ENCODE peak calls at places on chromosome 1, in six cellular contexts. One of them, this sample, is unnamed. For H3K4me1, the result is how much of the 10 kb centered on the place peaks cover.

GRCh38 chr1:191453487-191453886 is 704.8 kb upstream of the RGS18 start:
- DNase-seq in body of pancreas: no peak
- DNase-seq in fibroblast of lung: no peak
- DNase-seq in upper lobe of right lung: no peak
- DNase-seq in A549: no peak
- DNase-seq in PC-3: no peak
- DNase-seq in this sample: no peak

GRCh38 chr1:234978397-234979291 is 150.0 kb downstream of the TOMM20 start:
- DNase-seq in upper lobe of right lung: peak
- DNase-seq in PC-3: peak
- DNase-seq in body of pancreas: peak
- DNase-seq in fibroblast of lung: peak
- DNase-seq in A549: no peak
- DNase-seq in this sample: no peak

GRCh38 chr1:83543222-83543973 is 455.5 kb downstream of the TTLL7 start:
- DNase-seq in fibroblast of lung: no peak
- DNase-seq in upper lobe of right lung: no peak
- DNase-seq in PC-3: no peak
- DNase-seq in body of pancreas: no peak
- DNase-seq in A549: no peak
- DNase-seq in this sample: no peak

GRCh38 chr1:201375169-201375568 is 2.3 kb downstream of the TNNT2 start:
- DNase-seq in body of pancreas: no peak
- DNase-seq in A549: no peak
- DNase-seq in fibroblast of lung: no peak
- DNase-seq in PC-3: peak
- DNase-seq in upper lobe of right lung: no peak
- DNase-seq in this sample: no peak

GRCh38 chr1:182392045-182393028 is 747 bp upstream of the GLUL start:
- DNase-seq in A549: no peak
- DNase-seq in body of pancreas: no peak
- DNase-seq in PC-3: peak
- DNase-seq in fibroblast of lung: peak
- DNase-seq in upper lobe of right lung: peak
- DNase-seq in this sample: no peak

GRCh38 chr1:21663951-21664805 is 5.0 kb downstream of the RAP1GAP start:
- DNase-seq in PC-3: no peak
- DNase-seq in fibroblast of lung: no peak
- DNase-seq in A549: no peak
- DNase-seq in upper lobe of right lung: peak
- DNase-seq in body of pancreas: peak
- DNase-seq in this sample: no peak

GRCh38 chr1:214264196-214264595 is 16.8 kb upstream of the SMYD2 start:
- DNase-seq in upper lobe of right lung: no peak
- DNase-seq in fibroblast of lung: peak
- DNase-seq in PC-3: no peak
- DNase-seq in body of pancreas: no peak
- DNase-seq in A549: no peak
- DNase-seq in this sample: no peak

GRCh38 chr1:115624859-115625258 is 16.9 kb upstream of the VANGL1 start:
- DNase-seq in A549: no peak
- DNase-seq in fibroblast of lung: no peak
- DNase-seq in upper lobe of right lung: no peak
- DNase-seq in PC-3: peak
- DNase-seq in body of pancreas: no peak
- DNase-seq in this sample: peak

GRCh38 chr1:34188418-34188817 is 11.7 kb downstream of the C1orf94 start:
- DNase-seq in body of pancreas: no peak
- DNase-seq in A549: no peak
- DNase-seq in PC-3: no peak
- DNase-seq in fibroblast of lung: no peak
- DNase-seq in upper lobe of right lung: no peak
- DNase-seq in this sample: no peak

GRCh38 chr1:3471356-3472087 is 17.1 kb downstream of the ARHGEF16 start:
- DNase-seq in A549: peak
- DNase-seq in fibroblast of lung: peak
- DNase-seq in upper lobe of right lung: no peak
- DNase-seq in PC-3: no peak
- DNase-seq in body of pancreas: no peak
- DNase-seq in this sample: peak

GRCh38 chr1:66575739-66576138 is 41.8 kb downstream of the SGIP1 start:
- DNase-seq in PC-3: no peak
- DNase-seq in upper lobe of right lung: no peak
- DNase-seq in body of pancreas: no peak
- DNase-seq in A549: no peak
- DNase-seq in fibroblast of lung: peak
- DNase-seq in this sample: no peak

GRCh38 chr1:22710688-22711024 is at the start of gene EPHB2:
- DNase-seq in PC-3: peak
- DNase-seq in fibroblast of lung: peak
- DNase-seq in A549: peak
- DNase-seq in upper lobe of right lung: peak
- DNase-seq in body of pancreas: peak
- DNase-seq in this sample: no peak

GRCh38 chr1:109398343-109399225 is 866 bp upstream of the SORT1 start:
- DNase-seq in PC-3: peak
- DNase-seq in body of pancreas: no peak
- DNase-seq in upper lobe of right lung: no peak
- DNase-seq in fibroblast of lung: no peak
- DNase-seq in A549: no peak
- DNase-seq in this sample: no peak

GRCh38 chr1:119007672-119008482 is 19.7 kb upstream of the TBX15 start:
- DNase-seq in upper lobe of right lung: no peak
- DNase-seq in body of pancreas: no peak
- DNase-seq in PC-3: no peak
- DNase-seq in A549: no peak
- DNase-seq in fibroblast of lung: no peak
- DNase-seq in this sample: no peak

GRCh38 chr1:89953072-89953626 is 41.8 kb upstream of the ZNF326 start:
- DNase-seq in body of pancreas: no peak
- DNase-seq in fibroblast of lung: peak
- DNase-seq in upper lobe of right lung: no peak
- DNase-seq in A549: peak
- DNase-seq in PC-3: peak
- DNase-seq in this sample: peak

GRCh38 chr1:246417152-246417812 is 89.8 kb downstream of the SMYD3 start:
- DNase-seq in body of pancreas: no peak
- DNase-seq in fibroblast of lung: peak
- DNase-seq in A549: no peak
- DNase-seq in upper lobe of right lung: no peak
- DNase-seq in PC-3: peak
- DNase-seq in this sample: peak

GRCh38 chr1:27445177-27445936 is 44.6 kb downstream of the WASF2 start:
- DNase-seq in body of pancreas: no peak
- DNase-seq in A549: no peak
- DNase-seq in upper lobe of right lung: no peak
- DNase-seq in fibroblast of lung: no peak
- DNase-seq in PC-3: no peak
- DNase-seq in this sample: no peak

GRCh38 chr1:226627050-226627755 is 78.6 kb downstream of the STUM start:
- DNase-seq in upper lobe of right lung: peak
- DNase-seq in A549: no peak
- DNase-seq in PC-3: no peak
- DNase-seq in body of pancreas: no peak
- DNase-seq in fibroblast of lung: no peak
- DNase-seq in this sample: no peak

GRCh38 chr1:19981507-19982312 is 2.3 kb upstream of the PLA2G2A start:
- DNase-seq in body of pancreas: no peak
- DNase-seq in fibroblast of lung: no peak
- DNase-seq in PC-3: no peak
- DNase-seq in upper lobe of right lung: no peak
- DNase-seq in A549: no peak
- DNase-seq in this sample: no peak

GRCh38 chr1:22039594-22040347 is 12.7 kb upstream of the CDC42 start:
- DNase-seq in upper lobe of right lung: peak
- DNase-seq in body of pancreas: peak
- DNase-seq in PC-3: peak
- DNase-seq in A549: no peak
- DNase-seq in fibroblast of lung: peak
- DNase-seq in this sample: peak

GRCh38 chr1:31795096-31795675 is 20.6 kb downstream of the SPOCD1 start:
- DNase-seq in PC-3: no peak
- DNase-seq in A549: no peak
- DNase-seq in upper lobe of right lung: no peak
- DNase-seq in body of pancreas: no peak
- DNase-seq in fibroblast of lung: no peak
- DNase-seq in this sample: no peak

GRCh38 chr1:240491796-240492195 is 120.2 kb downstream of the GREM2 start:
- DNase-seq in PC-3: no peak
- DNase-seq in body of pancreas: no peak
- DNase-seq in A549: no peak
- DNase-seq in upper lobe of right lung: no peak
- DNase-seq in fibroblast of lung: no peak
- DNase-seq in this sample: no peak

GRCh38 chr1:113783254-113784103 is 24.2 kb upstream of the PHTF1 start:
- DNase-seq in upper lobe of right lung: no peak
- DNase-seq in A549: no peak
- DNase-seq in body of pancreas: no peak
- DNase-seq in fibroblast of lung: peak
- DNase-seq in PC-3: no peak
- DNase-seq in this sample: peak

GRCh38 chr1:14737561-14738094 is 139.1 kb downstream of the KAZN start:
- DNase-seq in body of pancreas: no peak
- DNase-seq in fibroblast of lung: no peak
- DNase-seq in A549: no peak
- DNase-seq in upper lobe of right lung: no peak
- DNase-seq in PC-3: peak
- DNase-seq in this sample: peak

GRCh38 chr1:204871405-204872037 is 859 bp downstream of the NFASC start:
- DNase-seq in A549: no peak
- DNase-seq in fibroblast of lung: no peak
- DNase-seq in PC-3: no peak
- DNase-seq in upper lobe of right lung: no peak
- DNase-seq in body of pancreas: no peak
- DNase-seq in this sample: no peak

GRCh38 chr1:109228167-109228566 is 14.4 kb downstream of the SARS1 start:
- DNase-seq in A549: no peak
- DNase-seq in PC-3: no peak
- DNase-seq in fibroblast of lung: peak
- DNase-seq in upper lobe of right lung: no peak
- DNase-seq in body of pancreas: no peak
- DNase-seq in this sample: no peak

GRCh38 chr1:168834225-168834872 is 105.3 kb upstream of the DPT start:
- DNase-seq in body of pancreas: no peak
- DNase-seq in A549: no peak
- DNase-seq in fibroblast of lung: no peak
- DNase-seq in PC-3: no peak
- DNase-seq in upper lobe of right lung: no peak
- DNase-seq in this sample: no peak

GRCh38 chr1:66559517-66559916 is 25.6 kb downstream of the SGIP1 start:
- DNase-seq in PC-3: no peak
- DNase-seq in upper lobe of right lung: no peak
- DNase-seq in body of pancreas: no peak
- DNase-seq in fibroblast of lung: no peak
- DNase-seq in A549: no peak
- DNase-seq in this sample: no peak

GRCh38 chr1:117606608-117607261 is 887 bp downstream of the TENT5C start:
- DNase-seq in A549: no peak
- DNase-seq in upper lobe of right lung: peak
- DNase-seq in body of pancreas: peak
- DNase-seq in PC-3: peak
- DNase-seq in fibroblast of lung: peak
- DNase-seq in this sample: peak

DNA sequence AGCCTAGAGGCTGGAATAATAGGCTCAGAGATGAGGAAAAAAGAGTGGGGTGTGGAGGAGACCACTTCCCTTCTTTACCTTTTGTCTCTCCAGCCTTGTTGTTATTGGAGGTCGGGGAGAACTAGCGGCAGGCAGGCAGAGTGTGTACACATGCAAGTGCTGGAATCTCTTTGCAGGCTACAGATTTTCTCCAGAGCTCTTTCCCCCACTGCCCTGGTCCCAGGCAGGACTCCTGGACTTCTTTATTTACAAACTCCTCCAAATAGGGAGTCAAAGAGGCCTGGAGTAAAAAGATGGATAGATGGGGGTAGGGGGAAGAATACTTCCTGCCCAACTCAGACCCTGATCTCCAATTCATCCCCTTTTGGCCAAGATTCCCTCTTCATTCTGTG is 697 bp downstream of the CA14 start:
- DNase-seq in body of pancreas: no peak
- DNase-seq in upper lobe of right lung: no peak
- DNase-seq in PC-3: no peak
- DNase-seq in fibroblast of lung: no peak
- DNase-seq in A549: no peak
- DNase-seq in this sample: no peak
- H3K4me1 ChIP-seq in body of pancreas: under half
- H3K4me1 ChIP-seq in upper lobe of right lung: under half
- H3K4me1 ChIP-seq in PC-3: half or more
- H3K4me1 ChIP-seq in fibroblast of lung: under half
- H3K4me1 ChIP-seq in A549: under half
- H3K4me1 ChIP-seq in this sample: under half

GRCh38 chr1:155859881-155860841 is 794 bp downstream of the SYT11 start:
- DNase-seq in upper lobe of right lung: peak
- DNase-seq in fibroblast of lung: peak
- DNase-seq in body of pancreas: peak
- DNase-seq in PC-3: no peak
- DNase-seq in A549: no peak
- DNase-seq in this sample: peak
- H3K4me3 ChIP-seq in upper lobe of right lung: peak
- H3K4me3 ChIP-seq in fibroblast of lung: peak
- H3K4me3 ChIP-seq in body of pancreas: no peak
- H3K4me3 ChIP-seq in PC-3: no peak
- H3K4me3 ChIP-seq in A549: peak
- H3K4me3 ChIP-seq in this sample: no peak

DNA sequence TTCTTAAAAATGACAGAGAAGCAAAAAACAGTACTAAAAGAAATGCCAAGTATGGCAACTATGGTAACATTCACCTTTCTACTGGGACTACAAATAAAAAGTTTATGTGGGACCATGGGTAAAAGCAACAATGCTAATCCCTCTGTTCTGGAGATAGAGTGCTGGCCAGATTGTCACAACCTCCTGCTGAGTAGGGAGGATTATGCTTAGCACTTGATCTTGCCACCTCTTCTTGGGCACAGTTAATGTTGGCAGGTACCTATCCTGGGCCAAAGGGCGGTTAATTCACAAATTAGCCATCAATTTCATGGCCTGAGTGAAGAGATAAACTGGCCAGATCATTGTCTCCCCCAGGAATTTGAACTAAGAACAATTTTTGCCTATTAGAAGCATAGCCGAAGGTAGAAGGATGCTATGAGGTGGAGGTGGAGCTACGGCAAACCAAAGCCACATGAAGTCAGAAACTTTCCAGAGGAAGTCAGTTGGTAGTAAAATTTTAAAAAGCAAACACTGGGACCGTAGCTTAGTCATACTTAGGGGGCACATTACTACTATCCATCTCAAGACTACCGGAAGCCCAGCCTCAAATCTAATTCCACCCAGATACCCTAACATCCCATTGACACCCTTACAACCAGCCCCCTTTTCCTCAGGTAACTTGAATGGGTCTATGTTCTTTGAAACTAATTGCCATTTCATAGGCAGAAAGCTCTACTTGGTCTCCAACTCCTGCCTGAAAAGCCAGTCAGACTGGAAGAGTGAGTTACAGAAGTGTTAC is 2.7 kb downstream of the SCYL3 start:
- DNase-seq in PC-3: peak
- DNase-seq in body of pancreas: peak
- DNase-seq in A549: no peak
- DNase-seq in upper lobe of right lung: no peak
- DNase-seq in fibroblast of lung: no peak
- DNase-seq in this sample: no peak
- H3K27ac ChIP-seq in PC-3: peak
- H3K27ac ChIP-seq in body of pancreas: peak
- H3K27ac ChIP-seq in A549: peak
- H3K27ac ChIP-seq in upper lobe of right lung: peak
- H3K27ac ChIP-seq in fibroblast of lung: no peak
- H3K27ac ChIP-seq in this sample: no peak

GRCh38 chr1:211332839-211333238 is 6.2 kb downstream of the TRAF5 start:
- DNase-seq in upper lobe of right lung: no peak
- DNase-seq in body of pancreas: no peak
- DNase-seq in A549: no peak
- DNase-seq in PC-3: no peak
- DNase-seq in fibroblast of lung: no peak
- DNase-seq in this sample: peak
- H3K4me1 ChIP-seq in upper lobe of right lung: under half
- H3K4me1 ChIP-seq in body of pancreas: half or more
- H3K4me1 ChIP-seq in A549: under half
- H3K4me1 ChIP-seq in PC-3: under half
- H3K4me1 ChIP-seq in fibroblast of lung: under half
- H3K4me1 ChIP-seq in this sample: under half

This sample was measured in cardiac muscle cell.